ENCODE peak calls at places on chromosomes 4 and X, in six cellular contexts. One of them, this sample, is unnamed.

GRCh38 chr4:28225005-28225404 is 1364.4 kb downstream of the STIM2 start:
- DNase-seq in HFF-Myc: peak
- DNase-seq in uterus: no peak
- DNase-seq in stomach: no peak
- DNase-seq in psoas muscle: no peak
- DNase-seq in brain microvascular endothelial cell: peak
- DNase-seq in this sample: no peak

GRCh38 chr4:144701683-144702233 is 55.8 kb downstream of the HHIP start:
- DNase-seq in brain microvascular endothelial cell: no peak
- DNase-seq in HFF-Myc: no peak
- DNase-seq in stomach: no peak
- DNase-seq in uterus: no peak
- DNase-seq in psoas muscle: no peak
- DNase-seq in this sample: no peak

GRCh38 chrX:15930585-15930984 is 76.0 kb upstream of the AP1S2 start:
- DNase-seq in psoas muscle: no peak
- DNase-seq in stomach: no peak
- DNase-seq in brain microvascular endothelial cell: no peak
- DNase-seq in uterus: no peak
- DNase-seq in HFF-Myc: no peak
- DNase-seq in this sample: no peak

GRCh38 chr4:147463065-147463464 is 17.8 kb upstream of the EDNRA start:
- DNase-seq in stomach: no peak
- DNase-seq in HFF-Myc: no peak
- DNase-seq in uterus: no peak
- DNase-seq in brain microvascular endothelial cell: no peak
- DNase-seq in psoas muscle: no peak
- DNase-seq in this sample: no peak

GRCh38 chr4:41744572-41745291 is 3.8 kb downstream of the PHOX2B start:
- DNase-seq in uterus: no peak
- DNase-seq in brain microvascular endothelial cell: no peak
- DNase-seq in stomach: no peak
- DNase-seq in HFF-Myc: no peak
- DNase-seq in psoas muscle: no peak
- DNase-seq in this sample: no peak

GRCh38 chr4:588351-588849 is 12.3 kb upstream of the TMEM271 start:
- DNase-seq in stomach: no peak
- DNase-seq in brain microvascular endothelial cell: no peak
- DNase-seq in psoas muscle: no peak
- DNase-seq in uterus: no peak
- DNase-seq in HFF-Myc: no peak
- DNase-seq in this sample: no peak

GRCh38 chr4:181820518-181820917 is 422.7 kb upstream of the TENM3 start:
- DNase-seq in stomach: no peak
- DNase-seq in brain microvascular endothelial cell: no peak
- DNase-seq in psoas muscle: no peak
- DNase-seq in HFF-Myc: no peak
- DNase-seq in uterus: no peak
- DNase-seq in this sample: no peak

GRCh38 chrX:36071064-36071463 is 151.5 kb downstream of the CFAP47 start:
- DNase-seq in stomach: no peak
- DNase-seq in HFF-Myc: no peak
- DNase-seq in uterus: no peak
- DNase-seq in psoas muscle: no peak
- DNase-seq in brain microvascular endothelial cell: no peak
- DNase-seq in this sample: no peak

GRCh38 chrX:117483950-117484349 is 632.7 kb downstream of the KLHL13 start:
- DNase-seq in HFF-Myc: no peak
- DNase-seq in stomach: no peak
- DNase-seq in brain microvascular endothelial cell: no peak
- DNase-seq in uterus: no peak
- DNase-seq in psoas muscle: no peak
- DNase-seq in this sample: no peak
- TF ChIP-seq CTCF in HFF-Myc: no peak
- TF ChIP-seq CTCF in stomach: no peak
- TF ChIP-seq CTCF in brain microvascular endothelial cell: no peak
- TF ChIP-seq CTCF in uterus: no peak
- TF ChIP-seq CTCF in psoas muscle: no peak
- TF ChIP-seq CTCF in this sample: no peak

DNA sequence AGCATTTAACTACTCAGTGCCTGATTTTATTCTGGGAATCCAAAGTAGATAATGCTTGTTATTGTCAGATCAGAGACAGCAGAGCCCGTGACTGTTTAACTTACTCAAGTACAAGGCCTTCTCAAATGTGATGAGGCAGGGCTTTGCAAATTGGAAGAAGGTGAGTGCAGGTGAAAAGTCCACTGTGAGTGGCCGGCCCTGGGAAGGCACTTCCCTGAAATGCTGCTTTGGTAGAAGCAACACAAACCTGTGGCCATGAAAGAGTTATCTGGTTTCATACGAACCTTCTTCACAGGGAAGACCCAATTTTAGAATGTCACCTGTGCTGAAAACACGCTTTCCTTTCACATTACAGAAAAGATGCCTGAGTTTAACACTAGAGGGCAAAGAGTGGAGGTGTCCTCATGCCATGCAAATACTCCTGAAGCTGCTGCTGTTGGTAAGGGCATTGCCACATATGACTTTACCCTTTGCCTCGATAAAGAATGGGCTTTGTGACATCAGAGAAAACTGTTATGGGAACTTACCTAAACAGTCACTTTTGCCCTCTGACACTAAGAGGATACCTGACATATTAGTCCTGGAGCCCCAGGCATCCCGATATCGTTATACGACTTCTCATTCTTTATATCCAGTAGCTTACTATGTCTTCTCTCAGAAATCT is 8.0 kb downstream of the PPARGC1A start:
- DNase-seq in stomach: no peak
- DNase-seq in HFF-Myc: no peak
- DNase-seq in brain microvascular endothelial cell: no peak
- DNase-seq in uterus: no peak
- DNase-seq in psoas muscle: no peak
- DNase-seq in this sample: no peak
- TF ChIP-seq CTCF in stomach: no peak
- TF ChIP-seq CTCF in HFF-Myc: no peak
- TF ChIP-seq CTCF in brain microvascular endothelial cell: peak
- TF ChIP-seq CTCF in uterus: no peak
- TF ChIP-seq CTCF in psoas muscle: peak
- TF ChIP-seq CTCF in this sample: peak

GRCh38 chr4:6313216-6313615 is 43.6 kb downstream of the WFS1 start:
- DNase-seq in psoas muscle: no peak
- DNase-seq in HFF-Myc: no peak
- DNase-seq in stomach: no peak
- DNase-seq in brain microvascular endothelial cell: no peak
- DNase-seq in uterus: no peak
- DNase-seq in this sample: no peak
- TF ChIP-seq CTCF in psoas muscle: no peak
- TF ChIP-seq CTCF in HFF-Myc: no peak
- TF ChIP-seq CTCF in stomach: no peak
- TF ChIP-seq CTCF in brain microvascular endothelial cell: no peak
- TF ChIP-seq CTCF in uterus: no peak
- TF ChIP-seq CTCF in this sample: no peak

GRCh38 chr4:55395218-55395528 is 584 bp upstream of the TMEM165 start:
- DNase-seq in brain microvascular endothelial cell: no peak
- DNase-seq in psoas muscle: no peak
- DNase-seq in uterus: no peak
- DNase-seq in HFF-Myc: no peak
- DNase-seq in stomach: no peak
- DNase-seq in this sample: no peak

GRCh38 chr4:55396305-55397023 is 707 bp downstream of the TMEM165 start:
- DNase-seq in psoas muscle: peak
- DNase-seq in HFF-Myc: no peak
- DNase-seq in brain microvascular endothelial cell: no peak
- DNase-seq in stomach: peak
- DNase-seq in uterus: peak
- DNase-seq in this sample: peak

GRCh38 chr4:55397024-55397520 is 1.3 kb downstream of the TMEM165 start:
- DNase-seq in uterus: peak
- DNase-seq in HFF-Myc: no peak
- DNase-seq in psoas muscle: no peak
- DNase-seq in stomach: no peak
- DNase-seq in brain microvascular endothelial cell: no peak
- DNase-seq in this sample: no peak

GRCh38 chr4:55397521-55398321 is 2.0 kb downstream of the TMEM165 start:
- DNase-seq in uterus: no peak
- DNase-seq in stomach: no peak
- DNase-seq in brain microvascular endothelial cell: no peak
- DNase-seq in HFF-Myc: no peak
- DNase-seq in psoas muscle: no peak
- DNase-seq in this sample: no peak

DNA sequence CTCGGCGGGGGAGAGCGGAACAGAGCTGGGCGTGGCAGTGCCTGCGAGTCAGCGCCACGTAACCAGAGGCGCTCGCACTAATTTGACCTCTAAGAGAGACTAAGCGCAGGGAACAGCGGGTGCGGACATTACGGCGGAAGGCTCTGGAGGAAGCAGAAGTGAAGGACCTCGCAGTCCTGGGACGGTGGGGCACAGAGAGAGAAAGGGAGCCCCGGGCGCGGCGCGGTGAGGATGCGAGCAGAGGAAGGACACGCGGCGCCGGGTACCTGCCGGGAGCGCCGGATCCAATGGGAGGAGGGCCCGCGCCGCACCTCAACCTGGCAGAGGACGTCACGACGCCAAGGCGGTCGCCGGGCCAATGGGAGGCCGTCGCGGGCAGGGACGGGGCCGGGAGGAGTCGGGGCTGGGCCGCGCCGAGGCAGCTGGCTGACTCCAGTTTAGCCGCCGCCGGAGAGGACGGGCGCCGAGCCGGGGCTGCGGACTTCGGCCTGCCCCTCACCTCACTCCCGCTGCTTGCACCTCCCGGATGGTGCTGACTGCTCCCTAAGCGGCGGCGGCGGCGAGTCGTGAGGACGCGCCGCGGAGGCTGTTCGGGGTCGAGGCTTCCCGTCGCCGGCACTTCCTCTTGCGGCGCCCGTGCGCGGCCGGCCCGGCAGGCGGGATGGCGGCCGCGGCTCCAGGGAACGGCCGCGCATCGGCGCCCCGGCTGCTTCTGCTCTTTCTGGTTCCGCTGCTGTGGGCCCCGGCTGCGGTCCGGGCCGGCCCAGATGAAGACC is at the start of gene TMEM165:
- DNase-seq in brain microvascular endothelial cell: peak
- DNase-seq in stomach: peak
- DNase-seq in HFF-Myc: no peak
- DNase-seq in uterus: peak
- DNase-seq in psoas muscle: peak
- DNase-seq in this sample: peak
- TF ChIP-seq CTCF in brain microvascular endothelial cell: no peak
- TF ChIP-seq CTCF in stomach: no peak
- TF ChIP-seq CTCF in HFF-Myc: no peak
- TF ChIP-seq CTCF in uterus: no peak
- TF ChIP-seq CTCF in psoas muscle: no peak
- TF ChIP-seq CTCF in this sample: peak